ENCODE peak calls at places on chromosomes 7 and 10, in nine cellular contexts. P, U, Z, V, M, B, N, O and J are unnamed samples.

GRCh38 chr7:53661645-53662217 is 626.3 kb downstream of the POM121L12 start:
- DNase-seq in O (no peak), B (no peak), M (no peak), Z (no peak), U (no peak), N (no peak), V (no peak), P (no peak), J (no peak)

GRCh38 chr10:126373137-126373536 is 15.1 kb downstream of the ADAM12 start:
- DNase-seq in N (no peak), U (peak; percentile 43), Z (no peak), O (no peak), B (no peak), P (no peak), M (no peak), V (no peak), J (no peak)

GRCh38 chr7:30984359-30985107 is 20.8 kb downstream of the GHRHR start:
- DNase-seq in B (no peak), V (no peak), P (no peak), M (peak; percentile 61), O (no peak), U (no peak), N (no peak), Z (no peak), J (peak; percentile 42)

GRCh38 chr7:2030475-2031456 is 202.0 kb downstream of the MAD1L1 start:
- DNase-seq in Z (peak; percentile 49), U (peak; percentile 34), B (no peak), P (no peak), V (no peak), O (no peak), M (no peak), N (peak; percentile 65), J (no peak)

GRCh38 chr7:15870337-15870736 is 183.9 kb upstream of the MEOX2 start:
- DNase-seq in N (no peak), P (no peak), B (no peak), V (no peak), M (no peak), O (no peak), U (no peak), Z (no peak), J (no peak)

GRCh38 chr10:51215956-51216834 is 141.9 kb downstream of the PRKG1 start:
- DNase-seq in Z (no peak), U (no peak), N (no peak), M (no peak), O (no peak), P (no peak), B (no peak), V (no peak), J (no peak)

GRCh38 chr10:129472696-129473555 is 5.9 kb downstream of the MGMT start:
- DNase-seq in O (no peak), U (no peak), N (no peak), Z (no peak), B (no peak), M (no peak), P (no peak), V (no peak), J (no peak)

GRCh38 chr7:149422065-149422913 is 38.6 kb downstream of the ZNF777 start:
- DNase-seq in M (peak; percentile 64), O (peak; percentile 87), P (peak; percentile 79), B (peak; percentile 19), N (peak; percentile 87), Z (peak; percentile 77), V (peak; percentile 72), U (peak; percentile 80), J (peak; percentile 3)

GRCh38 chr10:122186822-122187810 is 84.0 kb upstream of the BTBD16 start:
- DNase-seq in Z (no peak), U (no peak), M (no peak), B (no peak), O (no peak), V (no peak), P (no peak), N (no peak), J (no peak)

GRCh38 chr7:17370901-17371550 is 72.6 kb downstream of the AHR start:
- DNase-seq in U (no peak), V (no peak), P (no peak), Z (no peak), M (peak; percentile 47), B (no peak), N (no peak), O (no peak), J (no peak)

GRCh38 chr10:117938104-117938503 is 108.6 kb downstream of the RAB11FIP2 start:
- DNase-seq in P (no peak), V (no peak), M (no peak), B (no peak), U (no peak), O (no peak), N (no peak), Z (peak; percentile 9), J (no peak)

GRCh38 chr7:71787513-71787912 is 624.6 kb downstream of the CALN1 start:
- DNase-seq in N (no peak), O (no peak), Z (no peak), M (no peak), U (no peak), V (no peak), B (no peak), P (no peak), J (no peak)

GRCh38 chr10:49844775-49845561 is 82.8 kb upstream of the OGDHL start:
- DNase-seq in N (no peak), V (no peak), O (no peak), B (no peak), M (peak; percentile 70), U (no peak), Z (no peak), P (no peak), J (peak; percentile 31)